ENCODE peak calls at places on chromosomes 13 and 19, in five cellular contexts. R is left lung; V is CD8-positive, alpha-beta T cell; N is transverse colon; D is mammary epithelial cell. W is an unnamed sample.

GRCh38 chr13:72246396-72246795 is 379.4 kb upstream of the DACH1 start:
- DNase-seq in R (no peak), V (no peak), N (no peak), D (peak; percentile 38), W (no peak)

GRCh38 chr13:112833551-112834257 is 135.3 kb upstream of the MCF2L start:
- DNase-seq in R (no peak), V (no peak), N (no peak), D (no peak), W (no peak)

GRCh38 chr19:35211545-35212230 is 16.9 kb downstream of the FAM187B start:
- DNase-seq in R (peak; percentile 65), V (peak; percentile 87), N (peak; percentile 70), D (no peak), W (no peak)

GRCh38 chr13:48231948-48232347 is 1.1 kb upstream of the ITM2B start:
- DNase-seq in R (no peak), V (no peak), N (no peak), D (no peak), W (no peak)

GRCh38 chr13:46405457-46405856 is 18.4 kb upstream of the RUBCNL start:
- DNase-seq in R (no peak), V (no peak), N (no peak), D (no peak), W (no peak)

GRCh38 chr13:87120476-87120875 is 550.7 kb upstream of the SLITRK5 start:
- DNase-seq in R (no peak), V (no peak), N (no peak), D (no peak), W (no peak)

GRCh38 chr13:52104624-52105023 is 24.2 kb downstream of the NEK5 start:
- DNase-seq in R (no peak), V (no peak), N (no peak), D (no peak), W (no peak)

GRCh38 chr19:33649919-33650305 is 28.2 kb downstream of the CHST8 start:
- DNase-seq in R (no peak), V (no peak), N (no peak), D (no peak), W (no peak)

GRCh38 chr19:50724522-50725217 is 1.5 kb downstream of the CLEC11A start:
- DNase-seq in R (peak; percentile 99), V (peak; percentile 97), N (peak; percentile 98), D (peak; percentile 99), W (peak; percentile 98)

GRCh38 chr13:97224544-97225324 is 2.6 kb downstream of the MBNL2 start:
- DNase-seq in R (no peak), V (no peak), N (peak; percentile 70), D (peak; percentile 71), W (no peak)

GRCh38 chr19:9854282-9854846 is 19.2 kb downstream of the PIN1 start:
- DNase-seq in R (no peak), V (no peak), N (no peak), D (no peak), W (no peak)

GRCh38 chr13:105510363-105510762 is 1025.1 kb downstream of the EFNB2 start:
- DNase-seq in R (no peak), V (no peak), N (no peak), D (no peak), W (no peak)

GRCh38 chr13:113785051-113786010 is 26.3 kb downstream of the TMEM255B start:
- DNase-seq in R (no peak), V (no peak), N (no peak), D (peak; percentile 99), W (no peak)

GRCh38 chr19:13207237-13208130 is 57.3 kb downstream of the IER2 start:
- DNase-seq in R (no peak), V (no peak), N (no peak), D (no peak), W (peak; percentile 78)

GRCh38 chr13:78608705-78609463 is 5.5 kb upstream of the POU4F1 start:
- DNase-seq in R (no peak), V (no peak), N (no peak), D (no peak), W (no peak)

GRCh38 chr19:16135410-16136127 is 7.9 kb upstream of the HSH2D start:
- DNase-seq in R (no peak), V (no peak), N (no peak), D (no peak), W (no peak)

GRCh38 chr19:28665748-28666147 is 547.2 kb downstream of the UQCRFS1 start:
- DNase-seq in R (no peak), V (no peak), N (no peak), D (no peak), W (no peak)

GRCh38 chr13:74570834-74571233 is 436.6 kb upstream of the KLF12 start:
- DNase-seq in R (no peak), V (no peak), N (no peak), D (peak; percentile 23), W (no peak)

GRCh38 chr13:114047358-114047881 is 73.5 kb upstream of the C13orf46 start:
- DNase-seq in R (no peak), V (no peak), N (peak; percentile 60), D (no peak), W (no peak)

GRCh38 chr13:24618219-24618955 is 61.8 kb upstream of the ATP12A start:
- DNase-seq in R (no peak), V (peak; percentile 81), N (peak; percentile 41), D (no peak), W (peak; percentile 53)

GRCh38 chr19:7590256-7590655 is 5.4 kb upstream of the CAMSAP3 start:
- DNase-seq in R (no peak), V (no peak), N (peak; percentile 50), D (no peak), W (no peak)

GRCh38 chr13:24097064-24097463 is 63.5 kb upstream of the SPATA13 start:
- DNase-seq in R (no peak), V (no peak), N (no peak), D (no peak), W (no peak)

GRCh38 chr13:80341771-80342271 is 895 bp upstream of the SPRY2 start:
- DNase-seq in R (peak; percentile 48), V (no peak), N (peak; percentile 54), D (no peak), W (no peak)

GRCh38 chr13:26919311-26919710 is 158.7 kb upstream of the GPR12 start:
- DNase-seq in R (no peak), V (no peak), N (no peak), D (no peak), W (no peak)

GRCh38 chr13:109684836-109685602 is 101.4 kb downstream of the IRS2 start:
- DNase-seq in R (no peak), V (no peak), N (peak; percentile 74), D (peak; percentile 74), W (no peak)

GRCh38 chr19:19552811-19553210 is 14.7 kb downstream of the CILP2 start:
- DNase-seq in R (no peak), V (no peak), N (peak; percentile 42), D (no peak), W (no peak)

GRCh38 chr19:4515732-4516131 is 2.6 kb downstream of the PLIN4 start:
- DNase-seq in R (no peak), V (no peak), N (no peak), D (no peak), W (no peak)

GRCh38 chr13:44866512-44866911 is 122.8 kb downstream of the NUFIP1 start:
- DNase-seq in R (no peak), V (no peak), N (no peak), D (no peak), W (no peak)

GRCh38 chr13:91375119-91375729 is 23.2 kb upstream of the GPC5 start:
- DNase-seq in R (no peak), V (no peak), N (no peak), D (no peak), W (no peak)
- H3K4me3 ChIP-seq in R (no peak overlapping the region), V (no peak overlapping the region), N (no peak overlapping the region), D (no peak overlapping the region), W (no peak overlapping the region)

GRCh38 chr19:18465214-18465963 is 27.5 kb upstream of the ISYNA1 start:
- DNase-seq in R (no peak), V (no peak), N (no peak), D (no peak), W (no peak)
- TF ChIP-seq CTCF in R (no peak), V (no peak), N (no peak), D (no peak), W (no peak)

GRCh38 chr19:54493967-54494585 is 8.6 kb upstream of the LAIR2 start:
- DNase-seq in R (no peak), V (no peak), N (no peak), D (no peak), W (no peak)

GRCh38 chr19:54485846-54486245 is 12.8 kb upstream of the CDC42EP5 start:
- DNase-seq in R (no peak), V (no peak), N (no peak), D (no peak), W (no peak)

GRCh38 chr19:54489766-54490165 is 12.9 kb upstream of the LAIR2 start:
- DNase-seq in R (no peak), V (no peak), N (no peak), D (no peak), W (no peak)

GRCh38 chr19:54492568-54492967 is 10.1 kb upstream of the LAIR2 start:
- DNase-seq in R (no peak), V (no peak), N (no peak), D (no peak), W (no peak)

DNA sequence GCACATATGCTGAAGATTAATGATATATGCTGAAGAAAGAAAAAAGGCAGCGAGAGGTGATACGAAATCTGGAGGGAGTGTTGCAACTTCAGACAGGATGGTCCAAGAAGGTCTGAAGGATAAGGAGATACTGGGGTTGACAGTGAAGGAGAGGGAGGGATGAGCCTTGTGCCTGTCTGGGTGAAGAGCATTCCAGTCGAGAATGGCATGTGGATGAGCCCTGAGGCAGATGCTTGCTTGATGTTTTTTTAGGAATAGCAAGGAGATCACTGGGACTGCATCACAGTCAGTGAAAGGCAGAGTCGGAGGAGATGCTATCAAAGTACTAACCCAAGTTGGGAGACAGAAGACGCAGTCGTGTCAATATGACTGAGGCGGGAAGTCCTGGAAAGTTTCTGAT is 13.3 kb upstream of the LAIR2 start:
- DNase-seq in R (no peak), V (no peak), N (no peak), D (no peak), W (no peak)
- H3K27me3 ChIP-seq in R (no peaks in the 10 kb centered on the region), V (no peaks in the 10 kb centered on the region), N (peaks cover 25% of the 10 kb centered on the region), D (peaks cover 5% of the 10 kb centered on the region), W (no peaks in the 10 kb centered on the region)

GRCh38 chr19:44984005-44984404 is 17.3 kb upstream of the RELB start:
- DNase-seq in R (no peak), V (no peak), N (no peak), D (no peak), W (no peak)

GRCh38 chr19:44988896-44989563 is 12.2 kb upstream of the RELB start:
- DNase-seq in R (peak; percentile 41), V (peak; percentile 65), N (peak; percentile 80), D (peak; percentile 35), W (no peak)

GRCh38 chr19:44985445-44985844 is 15.8 kb upstream of the RELB start:
- DNase-seq in R (no peak), V (no peak), N (no peak), D (no peak), W (no peak)

GRCh38 chr19:44986389-44986788 is 14.9 kb upstream of the RELB start:
- DNase-seq in R (no peak), V (no peak), N (no peak), D (no peak), W (no peak)

DNA sequence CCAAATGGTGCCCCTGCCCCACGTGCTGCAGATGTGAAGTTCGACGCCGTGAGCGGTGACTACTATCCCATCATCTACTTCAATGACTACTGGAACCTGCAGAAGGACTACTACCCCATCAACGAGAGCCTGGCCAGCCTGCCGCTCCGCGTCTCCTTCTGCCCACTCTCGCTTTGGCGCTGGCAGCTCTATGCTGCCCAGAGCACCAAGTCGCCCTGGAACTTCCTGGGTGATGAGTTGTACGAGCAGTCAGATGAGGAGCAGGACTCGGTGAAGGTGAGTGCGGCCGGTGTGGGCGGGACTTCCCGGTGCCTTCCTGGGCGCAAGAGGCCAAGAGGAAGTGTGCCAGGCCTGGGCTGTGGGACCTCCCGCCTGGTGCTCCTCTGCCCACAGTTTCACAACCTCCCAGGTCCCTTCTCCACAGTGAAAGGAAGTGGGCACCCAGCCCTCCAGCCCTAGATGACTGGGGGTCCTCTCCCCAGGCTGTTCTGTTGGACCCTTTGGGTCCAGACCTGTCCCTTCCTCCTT is 14.1 kb upstream of the RELB start:
- DNase-seq in R (no peak), V (no peak), N (no peak), D (no peak), W (no peak)
- H3K4me3 ChIP-seq in R (no peak overlapping the region), V (no peak overlapping the region), N (no peak overlapping the region), D (no peak overlapping the region), W (no peak overlapping the region)

W was measured in GM06990.